ENCODE peak calls at places on chromosomes 12 and 14, in six cellular contexts. I is kidney glomerular epithelial cell, K is ACHN, R is fibroblast of pulmonary artery, O is fibroblast of mammary gland, Z is epithelial cell of prostate. N is an unnamed sample.
A peak's percentile ranks its signal among the peaks of the same experiment; 100 is the strongest.

GRCh38 chr12:6540181-6540877 is 6.0 kb downstream of the GAPDH start:
- DNase-seq in I (peak; percentile 80), K (peak; percentile 97), R (peak; percentile 95), O (peak; percentile 95), Z (peak; percentile 81), N (peak; percentile 89)

GRCh38 chr14:38430522-38430921 is 174.6 kb upstream of the CLEC14A start:
- DNase-seq in I (no peak), K (no peak), R (no peak), O (no peak), Z (no peak), N (no peak)

GRCh38 chr14:95515080-95515489 is 1.4 kb downstream of the SYNE3 start:
- DNase-seq in I (no peak), K (no peak), R (peak; percentile 48), O (no peak), Z (no peak), N (no peak)

GRCh38 chr14:89667983-89668382 is 250.9 kb upstream of the FOXN3 start:
- DNase-seq in I (peak; percentile 50), K (no peak), R (peak; percentile 17), O (peak; percentile 31), Z (no peak), N (peak; percentile 85)

GRCh38 chr12:99271071-99271470 is 376.5 kb upstream of the GARIN6 start:
- DNase-seq in I (no peak), K (peak; percentile 44), R (no peak), O (no peak), Z (peak; percentile 26), N (peak; percentile 8)

GRCh38 chr12:3083949-3084348 is 6.8 kb downstream of the TSPAN9 start:
- DNase-seq in I (peak; percentile 31), K (no peak), R (peak; percentile 62), O (no peak), Z (no peak), N (no peak)

GRCh38 chr12:64086946-64087345 is 135.2 kb downstream of the KICS2 start:
- DNase-seq in I (no peak), K (no peak), R (no peak), O (no peak), Z (no peak), N (no peak)

GRCh38 chr12:64680235-64680634 is 69.9 kb downstream of the RASSF3 start:
- DNase-seq in I (no peak), K (peak; percentile 43), R (no peak), O (no peak), Z (peak; percentile 26), N (no peak)

GRCh38 chr14:100433428-100433814 is 110.3 kb downstream of the SLC25A47 start:
- DNase-seq in I (no peak), K (no peak), R (no peak), O (no peak), Z (no peak), N (no peak)

GRCh38 chr14:103052407-103052806 is 4.9 kb downstream of the CDC42BPB start:
- DNase-seq in I (no peak), K (no peak), R (no peak), O (no peak), Z (no peak), N (no peak)

GRCh38 chr14:66003082-66003740 is 483.0 kb upstream of the CCDC196 start:
- DNase-seq in I (no peak), K (no peak), R (no peak), O (no peak), Z (no peak), N (no peak)

GRCh38 chr14:85508863-85509262 is 21.1 kb upstream of the FLRT2 start:
- DNase-seq in I (no peak), K (no peak), R (no peak), O (no peak), Z (no peak), N (no peak)

GRCh38 chr14:32201816-32202467 is at the start of gene RNU6-7:
- DNase-seq in I (peak; percentile 11), K (no peak), R (peak; percentile 21), O (peak; percentile 18), Z (no peak), N (peak; percentile 18)

GRCh38 chr14:36582011-36582873 is at the start of gene NKX2-8:
- DNase-seq in I (no peak), K (no peak), R (no peak), O (no peak), Z (no peak), N (no peak)

GRCh38 chr12:107393043-107393725 is 292.4 kb upstream of the PWP1 start:
- DNase-seq in I (peak; percentile 40), K (no peak), R (no peak), O (no peak), Z (no peak), N (no peak)

GRCh38 chr14:93930296-93930988 is 3.3 kb downstream of the FAM181A start:
- DNase-seq in I (no peak), K (no peak), R (no peak), O (no peak), Z (no peak), N (no peak)

GRCh38 chr12:6336859-6337744 is 4.8 kb downstream of the TNFRSF1A start:
- DNase-seq in I (no peak), K (no peak), R (peak; percentile 49), O (no peak), Z (no peak), N (no peak)

GRCh38 chr12:26338574-26339572 is 143.5 kb downstream of the SSPN start:
- DNase-seq in I (peak; percentile 67), K (no peak), R (peak; percentile 55), O (peak; percentile 56), Z (peak; percentile 18), N (peak; percentile 78)

GRCh38 chr14:70782361-70782760 is 27.0 kb downstream of the MAP3K9 start:
- DNase-seq in I (peak; percentile 90), K (peak; percentile 40), R (no peak), O (peak; percentile 7), Z (peak; percentile 100), N (peak; percentile 96)

GRCh38 chr14:91300957-91301356 is 56.5 kb upstream of the GPR68 start:
- DNase-seq in I (no peak), K (no peak), R (no peak), O (no peak), Z (no peak), N (peak; percentile 19)

GRCh38 chr12:6464531-6464930 is 5.9 kb downstream of the VAMP1 start:
- DNase-seq in I (no peak), K (no peak), R (no peak), O (no peak), Z (no peak), N (no peak)

GRCh38 chr12:106774808-106775524 is 484 bp downstream of the RIC8B start:
- DNase-seq in I (no peak), K (peak; percentile 20), R (no peak), O (no peak), Z (no peak), N (no peak)

GRCh38 chr12:47145188-47145587 is 65.4 kb upstream of the AMIGO2 start:
- DNase-seq in I (no peak), K (no peak), R (no peak), O (no peak), Z (no peak), N (no peak)

GRCh38 chr12:32824596-32824995 is 68.9 kb upstream of the YARS2 start:
- DNase-seq in I (no peak), K (no peak), R (no peak), O (no peak), Z (no peak), N (no peak)

GRCh38 chr12:39272934-39273770 is 169.8 kb downstream of the KIF21A start:
- DNase-seq in I (peak; percentile 57), K (peak; percentile 68), R (peak; percentile 56), O (peak; percentile 42), Z (no peak), N (peak; percentile 27)

GRCh38 chr14:106347291-106347778 is 821.0 kb downstream of the TMEM121 start:
- DNase-seq in I (no peak), K (no peak), R (no peak), O (no peak), Z (no peak), N (no peak)

GRCh38 chr12:88571543-88571942 is 8.7 kb downstream of the KITLG start:
- DNase-seq in I (no peak), K (no peak), R (no peak), O (peak; percentile 46), Z (no peak), N (no peak)

GRCh38 chr14:71321556-71322315 is 414.5 kb downstream of the PCNX1 start:
- DNase-seq in I (peak; percentile 42), K (peak; percentile 38), R (peak; percentile 79), O (peak; percentile 67), Z (peak; percentile 70), N (peak; percentile 72)

GRCh38 chr12:81942588-81942987 is 183.4 kb upstream of the PPFIA2 start:
- DNase-seq in I (no peak), K (no peak), R (no peak), O (no peak), Z (no peak), N (no peak)

GRCh38 chr12:4273651-4274395 is at the start of gene CCND2:
- DNase-seq in I (peak; percentile 49), K (peak; percentile 94), R (peak; percentile 88), O (peak; percentile 81), Z (peak; percentile 83), N (peak; percentile 56)

GRCh38 chr14:93708800-93709199 is 79.5 kb downstream of the PRIMA1 start:
- DNase-seq in I (no peak), K (no peak), R (no peak), O (no peak), Z (no peak), N (no peak)

GRCh38 chr12:46082473-46082872 is 92.1 kb upstream of the SCAF11 start:
- DNase-seq in I (no peak), K (no peak), R (no peak), O (no peak), Z (no peak), N (no peak)

GRCh38 chr14:58898655-58899316 is 261.0 kb downstream of the DACT1 start:
- DNase-seq in I (peak; percentile 90), K (peak; percentile 71), R (peak; percentile 94), O (peak; percentile 95), Z (peak; percentile 65), N (peak; percentile 99)

GRCh38 chr14:78425332-78425731 is 255.2 kb downstream of the NRXN3 start:
- DNase-seq in I (no peak), K (no peak), R (no peak), O (peak; percentile 20), Z (no peak), N (no peak)

GRCh38 chr12:92675092-92675865 is 27.5 kb upstream of the PLEKHG7 start:
- DNase-seq in I (no peak), K (no peak), R (no peak), O (no peak), Z (peak; percentile 54), N (no peak)

GRCh38 chr12:38664661-38665269 is 240.6 kb downstream of the CPNE8 start:
- DNase-seq in I (no peak), K (peak; percentile 70), R (peak; percentile 40), O (peak; percentile 37), Z (no peak), N (no peak)

N was measured in astrocyte.